ENCODE peak calls at places on chromosomes 12 and 14, in eight cellular contexts. X is heart left ventricle; O is adrenal gland; B is NCI-H774; W is stimulated activated CD4-positive, alpha-beta T cell treated with anti-CD3 and anti-CD28 coated beads, TNF-alpha, amount 100 ng/mL, for 24 hours; I is fibroblast of the aortic adventitia; J is AG08395; K is lower lobe of right lung. U is an unnamed sample.

GRCh38 chr12:70265132-70265531 is 21.9 kb downstream of the CNOT2 start:
- DNase-seq in X (no peak), O (no peak), B (no peak), W (no peak), I (no peak), J (no peak), K (no peak), U (no peak)

GRCh38 chr14:45145214-45145613 is 9.5 kb downstream of the FANCM start:
- DNase-seq in X (no peak), O (no peak), B (no peak), W (no peak), I (no peak), J (no peak), K (no peak), U (no peak)

GRCh38 chr14:103155013-103155412 is 31.8 kb downstream of the TNFAIP2 start:
- DNase-seq in X (peak; percentile 91), O (peak; percentile 92), B (no peak), W (no peak), I (peak; percentile 69), J (peak; percentile 96), K (peak; percentile 81), U (peak; percentile 93)

GRCh38 chr14:26527095-26527494 is 70.7 kb downstream of the NOVA1 start:
- DNase-seq in X (no peak), O (no peak), B (no peak), W (no peak), I (peak; percentile 18), J (peak; percentile 4), K (no peak), U (no peak)

GRCh38 chr14:98886982-98887381 is 385.0 kb downstream of the BCL11B start:
- DNase-seq in X (no peak), O (no peak), B (no peak), W (no peak), I (no peak), J (no peak), K (no peak), U (peak; percentile 75)

GRCh38 chr12:45789025-45789424 is 59.5 kb downstream of the ARID2 start:
- DNase-seq in X (no peak), O (no peak), B (no peak), W (no peak), I (peak; percentile 92), J (peak; percentile 67), K (no peak), U (no peak)

GRCh38 chr14:26415618-26416123 is 182.2 kb downstream of the NOVA1 start:
- DNase-seq in X (no peak), O (no peak), B (no peak), W (no peak), I (peak; percentile 49), J (no peak), K (no peak), U (no peak)

GRCh38 chr12:86138770-86139169 is 117.4 kb downstream of the MGAT4C start:
- DNase-seq in X (no peak), O (no peak), B (no peak), W (no peak), I (no peak), J (no peak), K (no peak), U (no peak)

GRCh38 chr14:49549881-49550280 is 36.3 kb downstream of the RPS29 start:
- DNase-seq in X (no peak), O (no peak), B (no peak), W (no peak), I (peak; percentile 24), J (peak; percentile 30), K (no peak), U (no peak)

GRCh38 chr14:68464716-68465115 is 328.2 kb downstream of the ZFP36L1 start:
- DNase-seq in X (no peak), O (no peak), B (no peak), W (no peak), I (peak; percentile 61), J (peak; percentile 26), K (no peak), U (no peak)

GRCh38 chr12:29104495-29104894 is 44.6 kb upstream of the FAR2 start:
- DNase-seq in X (no peak), O (no peak), B (no peak), W (no peak), I (no peak), J (no peak), K (no peak), U (no peak)

GRCh38 chr12:31906581-31907286 is 52.5 kb upstream of the RESF1 start:
- DNase-seq in X (no peak), O (no peak), B (no peak), W (no peak), I (no peak), J (no peak), K (peak; percentile 53), U (no peak)

GRCh38 chr12:63066136-63066535 is 84.9 kb downstream of the AVPR1A start:
- DNase-seq in X (no peak), O (no peak), B (no peak), W (no peak), I (no peak), J (no peak), K (no peak), U (no peak)